ENCODE peak calls at places on chromosome 1, in six cellular contexts. F is stimulated activated CD8-positive, alpha-beta memory T cell treated with anti-CD3 and anti-CD28 coated beads, Interleukin-4, amount 100 ng/mL, for 24 hours; C is dorsolateral prefrontal cortex; I is NCI-H446; G is non-pigmented ciliary epithelial cell; P is C1 segment of cervical spinal cord. E is an unnamed sample.

GRCh38 chr1:145990249-145991097 is 5.9 kb downstream of the TXNIP start:
- DNase-seq in P (no peak), G (no peak), F (no peak), C (no peak), I (no peak), E (no peak)

GRCh38 chr1:205275916-205276315 is 45.6 kb downstream of the NUAK2 start:
- DNase-seq in F (no peak), C (no peak), G (no peak), I (no peak), P (no peak), E (no peak)

GRCh38 chr1:204091066-204091465 is 18.2 kb downstream of the SOX13 start:
- DNase-seq in G (no peak), C (no peak), F (no peak), I (no peak), P (no peak), E (no peak)

GRCh38 chr1:40273547-40274166 is 15.6 kb downstream of the ZMPSTE24 start:
- DNase-seq in I (no peak), G (no peak), P (no peak), C (no peak), F (no peak), E (no peak)

GRCh38 chr1:63557365-63557987 is 34.2 kb downstream of the EFCAB7 start:
- DNase-seq in C (no peak), G (no peak), P (no peak), I (peak; percentile 41), F (no peak), E (no peak)

GRCh38 chr1:3501856-3502665 is 47.6 kb downstream of the ARHGEF16 start:
- DNase-seq in C (peak; percentile 76), G (no peak), I (no peak), F (no peak), P (peak; percentile 19), E (peak; percentile 79)

GRCh38 chr1:94540440-94541174 is 952 bp downstream of the F3 start:
- DNase-seq in C (no peak), F (no peak), I (no peak), G (no peak), P (no peak), E (no peak)

GRCh38 chr1:59057211-59057694 is 239.6 kb upstream of the FGGY start:
- DNase-seq in C (no peak), G (peak; percentile 68), I (no peak), F (no peak), P (no peak), E (no peak)

GRCh38 chr1:160755864-160756616 is 17.0 kb downstream of the SLAMF7 start:
- DNase-seq in P (no peak), G (no peak), C (no peak), I (no peak), F (no peak), E (no peak)

GRCh38 chr1:95230256-95230655 is 3.8 kb upstream of the RWDD3 start:
- DNase-seq in G (no peak), F (no peak), I (no peak), P (no peak), C (no peak), E (no peak)

GRCh38 chr1:153793973-153794615 is 18.9 kb downstream of the SLC27A3 start:
- DNase-seq in F (no peak), G (no peak), I (no peak), P (no peak), C (no peak), E (no peak)

GRCh38 chr1:201461783-201462441 is 7.1 kb downstream of the PHLDA3 start:
- DNase-seq in G (peak; percentile 98), P (peak; percentile 63), C (peak; percentile 82), I (no peak), F (no peak), E (no peak)

GRCh38 chr1:203546274-203546673 is 52.3 kb downstream of the OPTC start:
- DNase-seq in C (no peak), G (no peak), F (no peak), P (no peak), I (no peak), E (no peak)

GRCh38 chr1:1282998-1283397 is 2.8 kb downstream of the SCNN1D start:
- DNase-seq in G (no peak), C (no peak), F (no peak), P (no peak), I (no peak), E (no peak)

GRCh38 chr1:218349365-218350021 is 4.4 kb downstream of the TGFB2 start:
- DNase-seq in G (no peak), F (no peak), C (no peak), I (no peak), P (no peak), E (no peak)

GRCh38 chr1:211536606-211537005 is 42.4 kb downstream of the SLC30A1 start:
- DNase-seq in P (no peak), F (no peak), I (no peak), C (no peak), G (no peak), E (no peak)

GRCh38 chr1:245386321-245387002 is 231.7 kb downstream of the KIF26B start:
- DNase-seq in G (no peak), P (no peak), F (no peak), I (no peak), C (no peak), E (no peak)

GRCh38 chr1:17725084-17725718 is 29.9 kb upstream of the ACTL8 start:
- DNase-seq in F (no peak), I (no peak), P (no peak), G (no peak), C (no peak), E (no peak)